ENCODE peak calls at places on chromosomes 3 and 15, in five cellular contexts. J is CD4-positive, alpha-beta T cell; Y is stimulated activated CD4-positive, alpha-beta T cell treated with anti-CD3 and anti-CD28 coated beads, TNF-alpha, amount 100 ng/mL, for 1 hour; A is Kasumi-1; C is endothelial cell. I is an unnamed sample.

GRCh38 chr15:85649372-85649771 is 145.4 kb downstream of the KLHL25 start:
- DNase-seq in J (no peak), Y (no peak), A (peak), C (no peak), I (peak)

GRCh38 chr3:52537726-52538421 is 1.5 kb downstream of the UQCC5 start:
- DNase-seq in J (no peak), Y (no peak), A (no peak), C (peak), I (no peak)

GRCh38 chr3:124999317-124999716 is 56.5 kb downstream of the HEG1 start:
- DNase-seq in J (no peak), Y (no peak), A (no peak), C (no peak), I (no peak)

GRCh38 chr15:23422946-23423708 is 23.9 kb downstream of the GOLGA6L2 start:
- DNase-seq in J (no peak), Y (no peak), A (no peak), C (no peak), I (no peak)

GRCh38 chr15:52105856-52106255 is 6.7 kb downstream of the BCL2L10 start:
- DNase-seq in J (no peak), Y (no peak), A (no peak), C (no peak), I (no peak)

GRCh38 chr15:50126072-50126471 is 7.0 kb upstream of the ATP8B4 start:
- DNase-seq in J (no peak), Y (no peak), A (no peak), C (no peak), I (no peak)

GRCh38 chr15:98800437-98801233 is 152.3 kb downstream of the IGF1R start:
- DNase-seq in J (no peak), Y (no peak), A (peak), C (peak), I (peak)

GRCh38 chr3:71047616-71048531 is 535.7 kb downstream of the FOXP1 start:
- DNase-seq in J (no peak), Y (no peak), A (no peak), C (no peak), I (no peak)

GRCh38 chr3:101829066-101829830 is 20.1 kb upstream of the NFKBIZ start:
- DNase-seq in J (peak), Y (no peak), A (no peak), C (no peak), I (no peak)

GRCh38 chr3:113441051-113441770 is at the start of gene CFAP44:
- DNase-seq in J (peak), Y (peak), A (no peak), C (peak), I (no peak)

GRCh38 chr3:129536806-129537205 is 6.2 kb upstream of the H1-8 start:
- DNase-seq in J (no peak), Y (no peak), A (no peak), C (no peak), I (no peak)

GRCh38 chr3:123586131-123586530 is 1.3 kb upstream of the HACD2 start:
- DNase-seq in J (no peak), Y (peak), A (peak), C (peak), I (peak)

GRCh38 chr15:79964232-79964820 is 6.7 kb downstream of the BCL2A1 start:
- DNase-seq in J (no peak), Y (no peak), A (no peak), C (no peak), I (no peak)

GRCh38 chr3:31592764-31593163 is 60.0 kb downstream of the STT3B start:
- DNase-seq in J (no peak), Y (no peak), A (no peak), C (no peak), I (no peak)

GRCh38 chr3:48370330-48370708 is 1.7 kb upstream of the FBXW12 start:
- DNase-seq in J (no peak), Y (no peak), A (no peak), C (no peak), I (no peak)